ENCODE peak calls at places on chromosomes 16 and 17, in nine cellular contexts. R, O, D, Y, S, C, J, Z and F are unnamed samples. For H3K4me1, the result is how much of the 10 kb centered on the place peaks cover.

GRCh38 chr16:4944333-4945281 is 7.7 kb upstream of the PPL start:
- DNase-seq in D (peak), S (peak), Z (peak), C (peak), R (peak), Y (peak), J (peak), O (peak), F (no peak)

GRCh38 chr17:4165301-4166010 is 22.5 kb downstream of the CYB5D2 start:
- DNase-seq in J (no peak), S (no peak), Z (no peak), C (no peak), R (no peak), Y (peak), D (peak), O (peak), F (no peak)

GRCh38 chr16:75792781-75793180 is 66.5 kb upstream of the CPHXL start:
- DNase-seq in J (no peak), D (no peak), O (no peak), C (no peak), Y (no peak), S (no peak), Z (no peak), R (no peak), F (no peak)

GRCh38 chr17:43702636-43703035 is 40.9 kb upstream of the MEOX1 start:
- DNase-seq in R (no peak), D (no peak), O (no peak), C (no peak), Y (no peak), Z (no peak), J (no peak), S (no peak), F (no peak)

GRCh38 chr16:23679274-23679985 is 741 bp downstream of the PLK1 start:
- DNase-seq in J (no peak), Z (no peak), C (no peak), S (peak), Y (no peak), R (peak), O (peak), D (peak), F (no peak)

GRCh38 chr17:81097134-81097942 is 62.4 kb downstream of the BAIAP2 start:
- DNase-seq in D (peak), O (peak), Y (peak), J (no peak), S (peak), Z (no peak), R (peak), C (peak), F (peak)

GRCh38 chr17:46831573-46832305 is 13.2 kb upstream of the WNT3 start:
- DNase-seq in S (no peak), C (no peak), J (no peak), Y (peak), D (no peak), O (no peak), Z (no peak), R (no peak), F (no peak)

GRCh38 chr17:73419896-73420295 is 108.1 kb upstream of the CDC42EP4 start:
- DNase-seq in Y (no peak), R (no peak), J (no peak), S (peak), O (peak), D (peak), Z (no peak), C (no peak), F (no peak)

GRCh38 chr17:77488531-77489238 is 347.9 kb downstream of the SEC14L1 start:
- DNase-seq in O (no peak), Y (peak), R (no peak), S (peak), J (no peak), D (no peak), Z (no peak), C (no peak), F (no peak)
- H3K4me1 ChIP-seq in O (under half), Y (under half), R (under half), S (under half), J (under half), D (under half), Z (under half), C (under half), F (under half)

GRCh38 chr16:88685156-88686061 is 898 bp downstream of the SNAI3 start:
- DNase-seq in Y (peak), J (no peak), Z (no peak), C (no peak), S (peak), O (no peak), R (peak), D (peak), F (peak)

GRCh38 chr16:88687254-88687576 is 908 bp upstream of the SNAI3 start:
- DNase-seq in C (no peak), J (no peak), O (no peak), Y (no peak), R (no peak), S (no peak), Z (no peak), D (no peak), F (no peak)

GRCh38 chr16:88686062-88686438 is 257 bp downstream of the SNAI3 start:
- DNase-seq in D (no peak), J (no peak), Z (no peak), R (no peak), Y (no peak), S (no peak), C (no peak), O (no peak), F (no peak)

GRCh38 chr16:88687676-88688012 is 1.3 kb upstream of the SNAI3 start:
- DNase-seq in D (no peak), J (no peak), Z (no peak), S (no peak), R (no peak), C (no peak), Y (no peak), O (no peak), F (no peak)

DNA sequence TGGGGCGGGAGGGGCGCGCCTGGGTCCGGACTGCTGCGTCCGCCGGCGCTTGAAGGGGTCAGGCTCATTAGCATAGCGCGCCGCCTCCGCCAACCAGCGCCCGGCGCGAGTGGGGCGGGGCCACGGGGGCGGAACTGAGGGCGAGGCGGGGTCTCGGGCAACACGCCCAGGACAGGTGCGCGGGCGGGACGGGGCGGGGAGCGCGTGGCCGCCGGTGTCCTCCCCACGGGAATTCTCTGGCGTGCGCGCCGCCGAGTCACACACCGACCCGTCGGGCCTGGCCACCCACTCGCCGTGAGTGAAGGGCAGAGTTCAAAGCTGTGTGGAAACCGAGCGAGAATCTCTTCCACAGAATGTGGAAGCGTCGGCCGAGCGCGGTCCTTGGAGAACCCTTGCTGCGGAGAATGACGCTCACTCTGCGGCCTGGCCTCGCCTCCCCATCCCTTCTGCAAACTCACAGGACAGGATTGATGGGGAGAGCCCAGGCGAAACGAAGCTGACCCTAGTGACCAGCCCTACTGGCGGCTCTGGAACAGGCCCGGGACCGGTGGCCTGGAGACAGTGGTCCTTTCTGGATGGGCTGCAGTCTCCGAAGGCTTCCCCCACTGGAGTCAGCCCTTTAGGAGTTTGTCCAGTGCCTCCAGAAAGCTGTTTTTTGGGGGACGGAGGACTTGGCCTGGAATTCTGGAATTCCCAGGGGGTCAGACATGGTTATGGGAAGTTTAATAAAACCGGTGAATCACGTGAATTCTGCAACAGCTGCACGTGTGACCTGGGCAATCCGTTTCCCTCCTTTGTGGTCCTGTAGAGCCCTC is at the start of gene SNAI3:
- DNase-seq in C (no peak), R (peak), Z (no peak), Y (peak), J (peak), S (peak), D (no peak), O (peak), F (peak)
- H3K4me3 ChIP-seq in C (peak), R (peak), Z (peak), Y (peak), J (peak), S (peak), D (peak), O (peak), F (peak)

GRCh38 chr17:77375917-77376651 is 235.3 kb downstream of the SEC14L1 start:
- DNase-seq in D (peak), Z (no peak), C (peak), O (peak), J (no peak), Y (no peak), S (peak), R (peak), F (peak)
- H3K4me1 ChIP-seq in D (half or more), Z (half or more), C (half or more), O (under half), J (under half), Y (half or more), S (half or more), R (under half), F (half or more)

GRCh38 chr17:29253037-29253436 is 6.4 kb downstream of the CRYBA1 start:
- DNase-seq in S (no peak), J (no peak), Z (no peak), D (no peak), R (no peak), C (no peak), O (no peak), Y (no peak), F (no peak)

GRCh38 chr17:29256116-29256515 is 9.5 kb downstream of the CRYBA1 start:
- DNase-seq in Y (no peak), S (no peak), D (no peak), Z (no peak), O (no peak), J (no peak), R (no peak), C (no peak), F (no peak)

GRCh38 chr17:29251969-29252866 is 5.6 kb downstream of the CRYBA1 start:
- DNase-seq in S (peak), O (no peak), D (peak), C (no peak), J (no peak), Z (no peak), R (peak), Y (no peak), F (no peak)

GRCh38 chr17:29256735-29257466 is 10.2 kb downstream of the CRYBA1 start:
- DNase-seq in Y (no peak), S (peak), Z (no peak), J (no peak), O (no peak), D (peak), R (no peak), C (no peak), F (no peak)

DNA sequence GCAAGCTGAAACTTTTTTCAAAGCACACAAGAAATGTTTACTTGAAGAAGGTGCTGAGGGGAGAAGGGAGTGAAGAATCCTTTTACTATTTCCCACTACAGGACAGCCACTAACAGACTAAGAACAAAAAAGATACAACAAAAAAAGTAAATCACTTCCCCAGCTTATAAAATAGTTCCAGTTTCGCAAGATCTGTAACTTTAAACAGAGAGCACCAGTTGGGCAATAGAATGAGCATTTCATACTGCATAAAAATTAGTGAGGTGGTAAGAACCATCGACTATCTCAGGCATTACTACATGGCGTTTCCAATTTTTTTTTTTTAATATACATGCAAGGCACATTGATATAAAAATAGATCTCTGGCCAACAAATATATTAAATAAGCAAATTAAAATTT is 11.1 kb downstream of the CRYBA1 start:
- DNase-seq in S (peak), Z (no peak), Y (no peak), R (no peak), C (no peak), J (no peak), O (no peak), D (peak), F (no peak)
- H3K4me3 ChIP-seq in S (no peak), Z (no peak), Y (no peak), R (no peak), C (no peak), J (no peak), O (no peak), D (no peak), F (no peak)